ENCODE peak calls at places on chromosomes 2 and 18, in nine cellular contexts. One of them, this sample, is unnamed. For H3K27me3, H3K36me3 and H3K9me3, the result is how much of the 10 kb centered on the place peaks cover.

GRCh38 chr2:1049691-1050090 is 99.0 kb downstream of the SNTG2 start:
- DNase-seq in IMR-90: peak
- DNase-seq in GM23248: peak
- DNase-seq in endothelial cell of umbilical vein: no peak
- DNase-seq in colonic mucosa: no peak
- DNase-seq in WERI-Rb-1: no peak
- DNase-seq in BE2C: no peak
- DNase-seq in tibial nerve: no peak
- DNase-seq in CD8-positive, alpha-beta memory T cell: no peak
- DNase-seq in this sample: no peak

GRCh38 chr18:36127866-36128845 is 984 bp downstream of the SLC39A6 start:
- DNase-seq in IMR-90: peak
- DNase-seq in GM23248: peak
- DNase-seq in endothelial cell of umbilical vein: peak
- DNase-seq in colonic mucosa: peak
- DNase-seq in WERI-Rb-1: no peak
- DNase-seq in BE2C: peak
- DNase-seq in tibial nerve: no peak
- DNase-seq in CD8-positive, alpha-beta memory T cell: no peak
- DNase-seq in this sample: peak

GRCh38 chr2:60476206-60476946 is 77.1 kb downstream of the BCL11A start:
- DNase-seq in IMR-90: no peak
- DNase-seq in GM23248: no peak
- DNase-seq in endothelial cell of umbilical vein: no peak
- DNase-seq in colonic mucosa: peak
- DNase-seq in WERI-Rb-1: no peak
- DNase-seq in BE2C: no peak
- DNase-seq in tibial nerve: no peak
- DNase-seq in CD8-positive, alpha-beta memory T cell: no peak
- DNase-seq in this sample: no peak

GRCh38 chr18:13252696-13253410 is 34.3 kb downstream of the LDLRAD4 start:
- DNase-seq in IMR-90: no peak
- DNase-seq in GM23248: no peak
- DNase-seq in endothelial cell of umbilical vein: no peak
- DNase-seq in colonic mucosa: no peak
- DNase-seq in WERI-Rb-1: no peak
- DNase-seq in BE2C: no peak
- DNase-seq in tibial nerve: no peak
- DNase-seq in CD8-positive, alpha-beta memory T cell: no peak
- DNase-seq in this sample: no peak

GRCh38 chr2:31606511-31606910 is 25.8 kb upstream of the SRD5A2 start:
- DNase-seq in IMR-90: no peak
- DNase-seq in GM23248: peak
- DNase-seq in endothelial cell of umbilical vein: no peak
- DNase-seq in colonic mucosa: no peak
- DNase-seq in WERI-Rb-1: no peak
- DNase-seq in BE2C: no peak
- DNase-seq in tibial nerve: no peak
- DNase-seq in CD8-positive, alpha-beta memory T cell: no peak
- DNase-seq in this sample: no peak

GRCh38 chr18:72768681-72769229 is 99.0 kb downstream of the NETO1 start:
- DNase-seq in IMR-90: no peak
- DNase-seq in GM23248: no peak
- DNase-seq in endothelial cell of umbilical vein: no peak
- DNase-seq in colonic mucosa: no peak
- DNase-seq in WERI-Rb-1: peak
- DNase-seq in BE2C: no peak
- DNase-seq in tibial nerve: no peak
- DNase-seq in CD8-positive, alpha-beta memory T cell: no peak
- DNase-seq in this sample: no peak

GRCh38 chr2:213559053-213559452 is 274.8 kb downstream of the SPAG16 start:
- DNase-seq in IMR-90: no peak
- DNase-seq in GM23248: no peak
- DNase-seq in endothelial cell of umbilical vein: no peak
- DNase-seq in colonic mucosa: no peak
- DNase-seq in WERI-Rb-1: no peak
- DNase-seq in BE2C: no peak
- DNase-seq in tibial nerve: no peak
- DNase-seq in CD8-positive, alpha-beta memory T cell: no peak
- DNase-seq in this sample: peak

GRCh38 chr2:131682122-131682944 is 154.6 kb downstream of the CCDC74A start:
- DNase-seq in IMR-90: peak
- DNase-seq in GM23248: peak
- DNase-seq in endothelial cell of umbilical vein: peak
- DNase-seq in colonic mucosa: peak
- DNase-seq in WERI-Rb-1: peak
- DNase-seq in BE2C: peak
- DNase-seq in tibial nerve: peak
- DNase-seq in CD8-positive, alpha-beta memory T cell: peak
- DNase-seq in this sample: peak

GRCh38 chr2:64594563-64594989 is 59.1 kb downstream of the SERTAD2 start:
- DNase-seq in IMR-90: peak
- DNase-seq in GM23248: peak
- DNase-seq in endothelial cell of umbilical vein: no peak
- DNase-seq in colonic mucosa: no peak
- DNase-seq in WERI-Rb-1: no peak
- DNase-seq in BE2C: no peak
- DNase-seq in tibial nerve: no peak
- DNase-seq in CD8-positive, alpha-beta memory T cell: no peak
- DNase-seq in this sample: no peak

GRCh38 chr2:180761224-180761623 is 219.2 kb upstream of the UBE2E3 start:
- DNase-seq in IMR-90: peak
- DNase-seq in GM23248: peak
- DNase-seq in endothelial cell of umbilical vein: peak
- DNase-seq in colonic mucosa: no peak
- DNase-seq in WERI-Rb-1: no peak
- DNase-seq in BE2C: no peak
- DNase-seq in tibial nerve: no peak
- DNase-seq in CD8-positive, alpha-beta memory T cell: no peak
- DNase-seq in this sample: no peak

GRCh38 chr18:55290898-55291297 is 297.1 kb downstream of the TCF4 start:
- DNase-seq in IMR-90: peak
- DNase-seq in GM23248: peak
- DNase-seq in endothelial cell of umbilical vein: no peak
- DNase-seq in colonic mucosa: no peak
- DNase-seq in WERI-Rb-1: no peak
- DNase-seq in BE2C: no peak
- DNase-seq in tibial nerve: no peak
- DNase-seq in CD8-positive, alpha-beta memory T cell: no peak
- DNase-seq in this sample: no peak

GRCh38 chr2:20522311-20522710 is 75.4 kb downstream of the RHOB start:
- DNase-seq in IMR-90: no peak
- DNase-seq in GM23248: no peak
- DNase-seq in endothelial cell of umbilical vein: no peak
- DNase-seq in colonic mucosa: no peak
- DNase-seq in WERI-Rb-1: no peak
- DNase-seq in BE2C: peak
- DNase-seq in tibial nerve: no peak
- DNase-seq in CD8-positive, alpha-beta memory T cell: no peak
- DNase-seq in this sample: no peak

GRCh38 chr2:159557437-159558034 is 58.8 kb downstream of the BAZ2B start:
- DNase-seq in IMR-90: peak
- DNase-seq in GM23248: peak
- DNase-seq in endothelial cell of umbilical vein: peak
- DNase-seq in colonic mucosa: no peak
- DNase-seq in WERI-Rb-1: peak
- DNase-seq in BE2C: no peak
- DNase-seq in tibial nerve: no peak
- DNase-seq in CD8-positive, alpha-beta memory T cell: no peak
- DNase-seq in this sample: peak

GRCh38 chr2:20205915-20206524 is 18.9 kb downstream of the SDC1 start:
- DNase-seq in IMR-90: no peak
- DNase-seq in GM23248: no peak
- DNase-seq in endothelial cell of umbilical vein: no peak
- DNase-seq in colonic mucosa: no peak
- DNase-seq in WERI-Rb-1: no peak
- DNase-seq in BE2C: no peak
- DNase-seq in tibial nerve: no peak
- DNase-seq in CD8-positive, alpha-beta memory T cell: no peak
- DNase-seq in this sample: no peak

GRCh38 chr2:181891258-181891965 is at the start of gene ITPRID2:
- DNase-seq in IMR-90: peak
- DNase-seq in GM23248: peak
- DNase-seq in endothelial cell of umbilical vein: peak
- DNase-seq in colonic mucosa: peak
- DNase-seq in WERI-Rb-1: peak
- DNase-seq in BE2C: peak
- DNase-seq in tibial nerve: peak
- DNase-seq in CD8-positive, alpha-beta memory T cell: peak
- DNase-seq in this sample: peak

GRCh38 chr2:133444411-133444934 is 123.8 kb downstream of the NCKAP5 start:
- DNase-seq in IMR-90: no peak
- DNase-seq in GM23248: no peak
- DNase-seq in endothelial cell of umbilical vein: no peak
- DNase-seq in colonic mucosa: peak
- DNase-seq in WERI-Rb-1: no peak
- DNase-seq in BE2C: no peak
- DNase-seq in tibial nerve: no peak
- DNase-seq in CD8-positive, alpha-beta memory T cell: no peak
- DNase-seq in this sample: no peak

GRCh38 chr2:133442393-133442792 is 125.9 kb downstream of the NCKAP5 start:
- DNase-seq in IMR-90: no peak
- DNase-seq in GM23248: no peak
- DNase-seq in endothelial cell of umbilical vein: no peak
- DNase-seq in colonic mucosa: no peak
- DNase-seq in WERI-Rb-1: no peak
- DNase-seq in BE2C: no peak
- DNase-seq in tibial nerve: no peak
- DNase-seq in CD8-positive, alpha-beta memory T cell: no peak
- DNase-seq in this sample: no peak

GRCh38 chr2:133438026-133438425 is 130.2 kb downstream of the NCKAP5 start:
- DNase-seq in IMR-90: no peak
- DNase-seq in GM23248: no peak
- DNase-seq in endothelial cell of umbilical vein: no peak
- DNase-seq in colonic mucosa: no peak
- DNase-seq in WERI-Rb-1: no peak
- DNase-seq in BE2C: no peak
- DNase-seq in tibial nerve: no peak
- DNase-seq in CD8-positive, alpha-beta memory T cell: no peak
- DNase-seq in this sample: no peak

GRCh38 chr2:133434962-133435668 is 133.1 kb downstream of the NCKAP5 start:
- DNase-seq in IMR-90: peak
- DNase-seq in GM23248: peak
- DNase-seq in endothelial cell of umbilical vein: no peak
- DNase-seq in colonic mucosa: no peak
- DNase-seq in WERI-Rb-1: peak
- DNase-seq in BE2C: peak
- DNase-seq in tibial nerve: no peak
- DNase-seq in CD8-positive, alpha-beta memory T cell: no peak
- DNase-seq in this sample: peak

DNA sequence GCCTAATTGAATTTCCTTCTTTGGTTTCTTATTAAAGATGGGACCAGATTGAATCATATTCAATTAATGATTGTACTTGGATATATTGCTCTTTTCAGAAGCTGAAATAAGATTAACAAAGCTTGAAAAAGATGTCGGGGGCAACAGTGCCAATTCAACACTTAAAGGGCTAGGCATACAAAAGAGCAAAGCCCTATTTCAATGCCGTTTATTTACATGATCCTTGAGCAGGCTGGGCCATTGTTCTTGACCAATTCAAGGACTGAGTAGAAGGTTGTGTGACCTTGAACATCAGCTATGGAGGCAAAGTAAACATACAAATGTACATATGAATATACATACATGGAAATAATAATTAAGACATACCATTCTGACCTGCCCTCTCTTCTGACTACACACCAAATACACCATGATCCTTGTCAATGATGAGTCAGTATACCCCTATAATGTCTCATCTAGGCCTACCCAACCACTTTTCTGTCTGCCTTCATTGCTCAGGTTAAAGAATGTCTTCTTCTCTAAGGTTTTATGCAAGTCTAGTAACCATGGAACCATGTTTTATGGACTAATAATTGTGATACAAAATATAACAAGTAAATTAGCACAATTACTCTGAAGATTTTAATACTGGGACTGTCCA is 128.9 kb downstream of the NCKAP5 start:
- DNase-seq in IMR-90: no peak
- DNase-seq in GM23248: no peak
- DNase-seq in endothelial cell of umbilical vein: no peak
- DNase-seq in colonic mucosa: no peak
- DNase-seq in WERI-Rb-1: no peak
- DNase-seq in BE2C: no peak
- DNase-seq in tibial nerve: no peak
- DNase-seq in CD8-positive, alpha-beta memory T cell: no peak
- DNase-seq in this sample: no peak
- H3K27me3 ChIP-seq in IMR-90: under half
- H3K27me3 ChIP-seq in GM23248: under half
- H3K27me3 ChIP-seq in endothelial cell of umbilical vein: under half
- H3K27me3 ChIP-seq in colonic mucosa: under half
- H3K27me3 ChIP-seq in WERI-Rb-1: under half
- H3K27me3 ChIP-seq in BE2C: under half
- H3K27me3 ChIP-seq in tibial nerve: under half
- H3K27me3 ChIP-seq in CD8-positive, alpha-beta memory T cell: under half
- H3K27me3 ChIP-seq in this sample: under half

DNA sequence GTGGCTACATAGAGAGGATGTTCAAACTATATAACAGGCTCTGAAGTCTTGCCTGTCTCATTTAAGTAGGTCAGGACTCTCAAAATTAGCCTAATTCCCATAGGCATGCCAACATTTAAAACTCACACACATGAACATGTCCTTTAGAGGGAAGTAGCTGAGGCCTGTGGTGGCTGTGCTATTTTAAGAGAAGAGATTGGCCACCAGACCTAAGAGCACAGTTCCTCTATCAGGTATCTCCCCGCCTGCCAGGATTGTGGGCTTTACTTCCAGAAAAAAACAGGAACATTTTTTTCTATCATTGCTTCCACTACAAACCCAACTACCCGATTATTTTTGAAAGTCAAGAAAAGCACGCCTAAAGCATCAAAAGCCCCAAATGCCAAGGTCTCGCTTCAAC is 15.4 kb downstream of the FHL2 start:
- DNase-seq in IMR-90: no peak
- DNase-seq in GM23248: no peak
- DNase-seq in endothelial cell of umbilical vein: no peak
- DNase-seq in colonic mucosa: no peak
- DNase-seq in WERI-Rb-1: no peak
- DNase-seq in BE2C: no peak
- DNase-seq in tibial nerve: no peak
- DNase-seq in CD8-positive, alpha-beta memory T cell: no peak
- DNase-seq in this sample: no peak
- H3K36me3 ChIP-seq in IMR-90: half or more
- H3K36me3 ChIP-seq in GM23248: half or more
- H3K36me3 ChIP-seq in endothelial cell of umbilical vein: under half
- H3K36me3 ChIP-seq in colonic mucosa: under half
- H3K36me3 ChIP-seq in WERI-Rb-1: under half
- H3K36me3 ChIP-seq in BE2C: under half
- H3K36me3 ChIP-seq in tibial nerve: under half
- H3K36me3 ChIP-seq in CD8-positive, alpha-beta memory T cell: under half
- H3K36me3 ChIP-seq in this sample: under half

GRCh38 chr2:100012575-100012974 is 129.8 kb downstream of the AFF3 start:
- DNase-seq in IMR-90: peak
- DNase-seq in GM23248: peak
- DNase-seq in endothelial cell of umbilical vein: no peak
- DNase-seq in colonic mucosa: no peak
- DNase-seq in WERI-Rb-1: no peak
- DNase-seq in BE2C: no peak
- DNase-seq in tibial nerve: no peak
- DNase-seq in CD8-positive, alpha-beta memory T cell: no peak
- DNase-seq in this sample: no peak
- H3K9me3 ChIP-seq in IMR-90: under half
- H3K9me3 ChIP-seq in GM23248: under half
- H3K9me3 ChIP-seq in endothelial cell of umbilical vein: under half
- H3K9me3 ChIP-seq in colonic mucosa: under half
- H3K9me3 ChIP-seq in WERI-Rb-1: under half
- H3K9me3 ChIP-seq in BE2C: under half
- H3K9me3 ChIP-seq in tibial nerve: under half
- H3K9me3 ChIP-seq in CD8-positive, alpha-beta memory T cell: under half
- H3K9me3 ChIP-seq in this sample: under half

GRCh38 chr2:207148025-207148424 is 17.7 kb downstream of the KLF7 start:
- DNase-seq in IMR-90: peak
- DNase-seq in GM23248: peak
- DNase-seq in endothelial cell of umbilical vein: peak
- DNase-seq in colonic mucosa: no peak
- DNase-seq in WERI-Rb-1: no peak
- DNase-seq in BE2C: no peak
- DNase-seq in tibial nerve: no peak
- DNase-seq in CD8-positive, alpha-beta memory T cell: no peak
- DNase-seq in this sample: no peak
- H3K27me3 ChIP-seq in IMR-90: under half
- H3K27me3 ChIP-seq in GM23248: under half
- H3K27me3 ChIP-seq in endothelial cell of umbilical vein: under half
- H3K27me3 ChIP-seq in colonic mucosa: under half
- H3K27me3 ChIP-seq in WERI-Rb-1: under half
- H3K27me3 ChIP-seq in BE2C: under half
- H3K27me3 ChIP-seq in tibial nerve: under half
- H3K27me3 ChIP-seq in CD8-positive, alpha-beta memory T cell: under half
- H3K27me3 ChIP-seq in this sample: under half

This sample was measured in SJCRH30.